ENCODE peak calls at places on chromosomes 3 and 15, in nine cellular contexts. W, R, E, Y, C, S, Z, O and P are unnamed samples.

GRCh38 chr3:126135056-126135397 is 45.4 kb downstream of the ALDH1L1 start:
- DNase-seq in W (no peak), R (no peak), E (no peak), Y (no peak), C (no peak), S (peak; percentile 64), Z (no peak), O (peak; percentile 31), P (no peak)

GRCh38 chr3:124397088-124397487 is 333.2 kb upstream of the UMPS start:
- DNase-seq in W (no peak), R (no peak), E (no peak), Y (no peak), C (no peak), S (no peak), Z (no peak), O (no peak), P (no peak)

GRCh38 chr15:41340189-41340695 is 7.6 kb downstream of the NUSAP1 start:
- DNase-seq in W (no peak), R (no peak), E (no peak), Y (no peak), C (no peak), S (no peak), Z (no peak), O (no peak), P (no peak)

GRCh38 chr3:150733373-150733935 is 29.5 kb downstream of the SIAH2 start:
- DNase-seq in W (peak; percentile 21), R (peak; percentile 34), E (no peak), Y (no peak), C (no peak), S (no peak), Z (no peak), O (no peak), P (no peak)

GRCh38 chr3:133915685-133916639 is 20.3 kb upstream of the RAB6B start:
- DNase-seq in W (peak; percentile 23), R (no peak), E (no peak), Y (no peak), C (no peak), S (no peak), Z (no peak), O (no peak), P (no peak)

GRCh38 chr3:20999661-21000060 is 751.3 kb downstream of the ZNF385D start:
- DNase-seq in W (peak; percentile 14), R (no peak), E (no peak), Y (no peak), C (no peak), S (no peak), Z (no peak), O (no peak), P (no peak)

GRCh38 chr3:160052385-160053047 is 63.9 kb downstream of the IL12A start:
- DNase-seq in W (peak; percentile 42), R (no peak), E (no peak), Y (no peak), C (no peak), S (no peak), Z (no peak), O (no peak), P (no peak)

GRCh38 chr3:122665226-122665786 is 15.3 kb upstream of the PARP14 start:
- DNase-seq in W (no peak), R (no peak), E (no peak), Y (no peak), C (no peak), S (no peak), Z (no peak), O (no peak), P (no peak)

GRCh38 chr15:69045810-69046209 is 31.3 kb downstream of the NOX5 start:
- DNase-seq in W (peak; percentile 58), R (peak; percentile 60), E (no peak), Y (no peak), C (no peak), S (no peak), Z (peak; percentile 35), O (no peak), P (no peak)

GRCh38 chr3:130354430-130354829 is 9.0 kb downstream of the COL6A5 start:
- DNase-seq in W (no peak), R (no peak), E (no peak), Y (peak; percentile 21), C (no peak), S (no peak), Z (no peak), O (no peak), P (no peak)

GRCh38 chr15:67130673-67131601 is 65.5 kb downstream of the SMAD3 start:
- DNase-seq in W (peak; percentile 69), R (no peak), E (no peak), Y (no peak), C (no peak), S (no peak), Z (no peak), O (no peak), P (no peak)

GRCh38 chr3:7640787-7641186 is 779.9 kb downstream of the GRM7 start:
- DNase-seq in W (no peak), R (no peak), E (no peak), Y (no peak), C (no peak), S (no peak), Z (no peak), O (no peak), P (no peak)

GRCh38 chr3:101271728-101272127 is 48.6 kb downstream of the IMPG2 start:
- DNase-seq in W (no peak), R (peak; percentile 15), E (no peak), Y (no peak), C (no peak), S (no peak), Z (no peak), O (no peak), P (no peak)

GRCh38 chr3:177050466-177051237 is 146.6 kb downstream of the TBL1XR1 start:
- DNase-seq in W (peak; percentile 73), R (peak; percentile 17), E (no peak), Y (peak; percentile 58), C (no peak), S (no peak), Z (no peak), O (no peak), P (no peak)

GRCh38 chr15:88749699-88750098 is 53.5 kb upstream of the ACAN start:
- DNase-seq in W (no peak), R (no peak), E (no peak), Y (peak; percentile 7), C (no peak), S (no peak), Z (no peak), O (no peak), P (no peak)

GRCh38 chr3:61521229-61521628 is 40.1 kb upstream of the PTPRG start:
- DNase-seq in W (no peak), R (no peak), E (no peak), Y (no peak), C (no peak), S (no peak), Z (no peak), O (no peak), P (no peak)

GRCh38 chr3:170632780-170633179 is 46.9 kb upstream of the SLC7A14 start:
- DNase-seq in W (no peak), R (no peak), E (no peak), Y (no peak), C (no peak), S (no peak), Z (no peak), O (no peak), P (no peak)

GRCh38 chr3:47024932-47025331 is 45.5 kb downstream of the NBEAL2 start:
- DNase-seq in W (peak; percentile 34), R (no peak), E (no peak), Y (no peak), C (no peak), S (no peak), Z (no peak), O (no peak), P (no peak)

GRCh38 chr15:37138586-37138985 is 38.2 kb upstream of the MEIS2 start:
- DNase-seq in W (no peak), R (no peak), E (no peak), Y (no peak), C (no peak), S (no peak), Z (no peak), O (no peak), P (no peak)

GRCh38 chr15:93706476-93706875 is 524.9 kb upstream of the MCTP2 start:
- DNase-seq in W (no peak), R (no peak), E (no peak), Y (no peak), C (no peak), S (no peak), Z (no peak), O (no peak), P (no peak)